ENCODE peak calls at places on chromosomes 1 and 21, in nine cellular contexts. J, L, A, G, S, F, H, O and Z are unnamed samples.

GRCh38 chr21:38859852-38860251 is 54.1 kb downstream of the ETS2 start:
- DNase-seq in S (no peak), F (no peak), G (no peak), H (no peak), A (no peak), J (no peak), L (no peak), O (no peak), Z (no peak)

GRCh38 chr1:66374561-66375111 is 159.3 kb upstream of the SGIP1 start:
- DNase-seq in H (no peak), S (peak; percentile 73), F (peak; percentile 31), J (no peak), L (peak; percentile 90), O (no peak), A (no peak), G (peak; percentile 72), Z (peak; percentile 43)

GRCh38 chr1:25836695-25837094 is 16.9 kb downstream of the MTFR1L start:
- DNase-seq in L (no peak), G (no peak), A (no peak), J (no peak), S (no peak), H (no peak), F (no peak), O (no peak), Z (no peak)

GRCh38 chr1:1080951-1081310 is 6.8 kb upstream of the RNF223 start:
- DNase-seq in L (no peak), A (no peak), F (no peak), H (no peak), G (no peak), S (no peak), J (no peak), O (peak; percentile 10), Z (no peak)

GRCh38 chr1:96411006-96411405 is 310.6 kb upstream of the PTBP2 start:
- DNase-seq in H (no peak), O (no peak), S (no peak), F (no peak), L (peak; percentile 6), J (no peak), G (no peak), A (no peak), Z (no peak)

GRCh38 chr1:241622708-241623107 is 17.5 kb downstream of the CHML start:
- DNase-seq in J (no peak), O (no peak), H (no peak), A (no peak), S (no peak), G (no peak), F (no peak), L (peak; percentile 70), Z (no peak)

GRCh38 chr1:12608311-12608957 is 9.6 kb downstream of the DHRS3 start:
- DNase-seq in J (no peak), L (no peak), S (no peak), G (no peak), H (no peak), O (no peak), A (no peak), F (no peak), Z (no peak)

GRCh38 chr1:11522400-11523235 is 43.7 kb downstream of the DISP3 start:
- DNase-seq in A (no peak), J (no peak), L (no peak), H (no peak), S (no peak), G (no peak), F (no peak), O (no peak), Z (no peak)

GRCh38 chr1:233957691-233958090 is 53.2 kb downstream of the SLC35F3 start:
- DNase-seq in F (no peak), O (no peak), A (no peak), L (no peak), J (no peak), H (no peak), S (no peak), G (no peak), Z (no peak)

GRCh38 chr1:176225485-176225884 is 18.4 kb upstream of the COP1 start:
- DNase-seq in G (no peak), L (no peak), F (no peak), J (no peak), A (no peak), H (no peak), O (no peak), S (no peak), Z (no peak)

GRCh38 chr1:84339503-84339902 is 38.0 kb downstream of the SAMD13 start:
- DNase-seq in A (no peak), O (no peak), H (no peak), S (peak; percentile 55), J (no peak), L (peak; percentile 16), F (no peak), G (no peak), Z (no peak)

GRCh38 chr1:106063510-106063909 is 993.0 kb upstream of the PRMT6 start:
- DNase-seq in L (no peak), J (no peak), S (no peak), A (no peak), F (no peak), G (no peak), H (no peak), O (no peak), Z (no peak)

GRCh38 chr1:228955691-228956090 is 220.4 kb downstream of the RHOU start:
- DNase-seq in O (no peak), L (peak; percentile 86), A (no peak), F (no peak), S (peak; percentile 93), G (peak; percentile 52), J (no peak), H (no peak), Z (peak; percentile 86)

GRCh38 chr1:24157921-24158481 is 15.1 kb upstream of the IL22RA1 start:
- DNase-seq in A (no peak), G (no peak), J (no peak), O (no peak), H (no peak), F (no peak), L (peak; percentile 10), S (peak; percentile 17), Z (no peak)

GRCh38 chr1:24156542-24157260 is 13.8 kb upstream of the IL22RA1 start:
- DNase-seq in S (no peak), F (no peak), A (no peak), L (no peak), J (no peak), G (no peak), H (no peak), O (no peak), Z (no peak)

GRCh38 chr1:24152631-24153494 is 9.9 kb upstream of the IL22RA1 start:
- DNase-seq in A (no peak), F (no peak), L (no peak), H (no peak), G (no peak), J (no peak), S (no peak), O (no peak), Z (no peak)

GRCh38 chr1:24154215-24154614 is 11.3 kb upstream of the IL22RA1 start:
- DNase-seq in G (no peak), H (no peak), L (no peak), J (no peak), A (no peak), O (no peak), S (no peak), F (no peak), Z (no peak)

DNA sequence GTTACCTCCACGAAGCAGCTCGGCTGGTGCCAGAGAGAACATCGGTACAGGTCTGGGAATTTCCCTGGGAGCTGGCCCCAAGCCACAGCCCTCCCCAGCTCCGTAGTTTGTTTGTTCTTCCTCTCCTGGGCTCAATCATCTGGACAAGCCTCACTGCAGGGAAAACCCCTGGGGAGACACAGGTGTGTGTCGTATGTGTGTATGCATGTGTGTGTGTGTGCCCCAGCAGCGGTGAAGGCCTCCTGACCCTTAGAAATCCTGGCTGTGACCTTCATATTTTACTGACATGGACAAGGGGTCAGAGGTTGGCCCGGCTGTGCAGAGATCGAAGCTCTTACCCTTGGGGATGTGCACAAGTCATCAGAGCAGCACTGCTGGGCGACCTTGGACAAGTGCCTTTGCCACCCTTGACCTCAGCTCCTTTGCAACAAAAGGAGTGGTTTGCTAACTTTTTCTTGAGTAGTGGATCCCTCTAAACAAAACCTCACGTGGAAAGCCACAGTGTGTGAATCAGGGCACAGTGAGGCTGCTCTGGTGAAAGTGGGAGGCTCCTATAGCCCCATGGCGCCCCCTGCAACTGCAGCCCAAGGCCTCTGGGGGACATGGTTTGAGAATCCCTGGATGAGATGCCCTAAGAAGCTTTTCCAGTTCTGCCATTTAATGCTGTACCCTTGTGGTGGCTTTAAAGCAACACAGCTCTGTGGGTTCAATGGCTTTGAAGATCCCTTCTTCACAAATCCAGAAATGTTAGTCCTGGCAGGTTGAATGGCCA is 12.3 kb upstream of the IL22RA1 start:
- DNase-seq in H (no peak), A (peak; percentile 19), J (no peak), S (no peak), F (peak; percentile 59), G (no peak), L (no peak), O (peak; percentile 57), Z (no peak)
- TF ChIP-seq CTCF in H (peak; percentile 44), A (peak; percentile 69), J (no peak), S (peak; percentile 29), F (peak; percentile 23), G (no peak), L (peak; percentile 31), O (no peak), Z (peak; percentile 19)

DNA sequence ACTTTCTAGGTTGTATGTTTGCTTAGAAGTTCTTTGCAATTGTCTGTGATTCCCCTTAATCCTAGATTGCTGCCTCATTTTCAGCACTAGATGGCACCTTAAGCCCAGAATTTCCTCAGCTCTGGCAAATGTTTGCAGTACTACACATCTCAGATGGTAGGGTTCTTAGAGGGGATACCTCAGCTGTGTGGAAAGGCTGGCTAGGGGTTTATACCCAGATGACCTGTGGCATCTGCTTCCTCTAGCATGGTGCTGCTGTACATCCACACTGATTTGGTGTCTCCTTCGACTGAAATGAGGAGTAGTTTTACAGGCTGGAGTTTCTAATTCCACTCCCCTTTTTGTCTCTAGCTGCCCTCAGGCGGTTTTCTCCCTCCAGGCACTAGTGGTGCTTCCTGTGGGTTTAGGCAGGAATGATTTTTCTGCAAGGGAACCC is 23.5 kb downstream of the ASB17 start:
- DNase-seq in F (peak; percentile 28), S (peak; percentile 65), O (no peak), L (peak; percentile 45), G (peak; percentile 73), A (peak; percentile 40), J (no peak), H (peak; percentile 14), Z (peak; percentile 45)
- TF ChIP-seq CTCF in F (peak; percentile 65), S (peak; percentile 67), O (no peak), L (peak; percentile 57), G (peak; percentile 65), A (peak; percentile 71), J (no peak), H (peak; percentile 67), Z (peak; percentile 64)

DNA sequence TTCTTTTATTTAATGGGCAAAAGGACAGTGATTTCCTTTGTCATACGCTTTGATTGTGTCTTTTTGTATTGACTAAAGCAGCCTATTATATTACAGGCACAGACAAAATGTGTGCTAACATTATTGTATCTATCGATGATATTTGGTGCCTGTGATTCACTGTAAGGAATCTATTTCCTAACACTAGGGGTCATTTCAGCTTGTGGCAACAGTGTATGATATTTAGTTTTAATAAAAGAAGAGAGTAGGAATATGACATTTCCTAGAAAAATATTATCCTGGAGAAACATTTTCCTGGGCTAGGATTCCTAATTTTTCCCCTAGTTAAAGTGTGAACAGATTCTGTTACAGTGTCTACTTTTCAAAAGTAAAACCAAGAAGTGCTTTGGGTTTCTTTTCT is 42.8 kb downstream of the TYW3 start:
- DNase-seq in S (no peak), H (no peak), A (no peak), F (no peak), O (no peak), J (no peak), L (no peak), G (no peak), Z (no peak)
- TF ChIP-seq CTCF in S (no peak), H (no peak), A (no peak), F (no peak), O (no peak), J (no peak), L (no peak), G (no peak), Z (no peak)

GRCh38 chr1:17281775-17282181 is 26.2 kb upstream of the PADI4 start:
- DNase-seq in L (no peak), H (no peak), J (no peak), F (no peak), S (no peak), A (no peak), G (no peak), O (no peak), Z (no peak)
- TF ChIP-seq CTCF in L (no peak), H (no peak), J (no peak), F (no peak), S (no peak), A (no peak), G (no peak), O (no peak), Z (no peak)